ENCODE peak calls at places on chromosomes 7 and 10, in seven cellular contexts. One of them, this sample, is unnamed.
A peak's percentile ranks its signal among the peaks of the same experiment; 100 is the strongest.

GRCh38 chr7:120743128-120743527 is 114.8 kb downstream of the TSPAN12 start:
- DNase-seq in Calu3: peak; percentile 15
- DNase-seq in foreskin fibroblast: no peak
- DNase-seq in prostate gland: no peak
- DNase-seq in lung: no peak
- DNase-seq in AG09319: no peak
- DNase-seq in CD4-positive, alpha-beta T cell: no peak
- DNase-seq in this sample: no peak

GRCh38 chr7:103142494-103142893 is 6.4 kb downstream of the NAPEPLD start:
- DNase-seq in prostate gland: no peak
- DNase-seq in AG09319: no peak
- DNase-seq in foreskin fibroblast: no peak
- DNase-seq in lung: no peak
- DNase-seq in CD4-positive, alpha-beta T cell: no peak
- DNase-seq in Calu3: no peak
- DNase-seq in this sample: no peak

GRCh38 chr7:115128163-115128562 is 206.3 kb downstream of the MDFIC start:
- DNase-seq in CD4-positive, alpha-beta T cell: no peak
- DNase-seq in Calu3: no peak
- DNase-seq in lung: no peak
- DNase-seq in prostate gland: no peak
- DNase-seq in foreskin fibroblast: no peak
- DNase-seq in AG09319: no peak
- DNase-seq in this sample: no peak

GRCh38 chr7:668139-668871 is 58.2 kb upstream of the DNAAF5 start:
- DNase-seq in Calu3: no peak
- DNase-seq in AG09319: peak; percentile 47
- DNase-seq in foreskin fibroblast: peak; percentile 68
- DNase-seq in prostate gland: peak; percentile 81
- DNase-seq in CD4-positive, alpha-beta T cell: no peak
- DNase-seq in lung: no peak
- DNase-seq in this sample: no peak

GRCh38 chr7:111238891-111239290 is 148.0 kb downstream of the LRRN3 start:
- DNase-seq in prostate gland: no peak
- DNase-seq in lung: no peak
- DNase-seq in Calu3: no peak
- DNase-seq in AG09319: no peak
- DNase-seq in CD4-positive, alpha-beta T cell: no peak
- DNase-seq in foreskin fibroblast: no peak
- DNase-seq in this sample: no peak

GRCh38 chr10:90148121-90148855 is 446.9 kb downstream of the KIF20B start:
- DNase-seq in foreskin fibroblast: peak; percentile 14
- DNase-seq in AG09319: no peak
- DNase-seq in prostate gland: no peak
- DNase-seq in Calu3: peak; percentile 14
- DNase-seq in lung: no peak
- DNase-seq in CD4-positive, alpha-beta T cell: no peak
- DNase-seq in this sample: no peak

GRCh38 chr10:45224219-45224841 is 91.1 kb downstream of the OR13A1 start:
- DNase-seq in AG09319: no peak
- DNase-seq in Calu3: no peak
- DNase-seq in lung: no peak
- DNase-seq in CD4-positive, alpha-beta T cell: no peak
- DNase-seq in foreskin fibroblast: no peak
- DNase-seq in prostate gland: no peak
- DNase-seq in this sample: peak; percentile 40

GRCh38 chr7:127365164-127365956 is 27.1 kb downstream of the ZNF800 start:
- DNase-seq in CD4-positive, alpha-beta T cell: no peak
- DNase-seq in prostate gland: no peak
- DNase-seq in foreskin fibroblast: no peak
- DNase-seq in Calu3: no peak
- DNase-seq in AG09319: no peak
- DNase-seq in lung: no peak
- DNase-seq in this sample: no peak

GRCh38 chr7:140479062-140479738 is at the start of gene MKRN1:
- DNase-seq in prostate gland: peak; percentile 96
- DNase-seq in lung: peak; percentile 96
- DNase-seq in Calu3: peak; percentile 97
- DNase-seq in foreskin fibroblast: peak; percentile 90
- DNase-seq in CD4-positive, alpha-beta T cell: peak; percentile 86
- DNase-seq in AG09319: peak; percentile 75
- DNase-seq in this sample: peak; percentile 97

GRCh38 chr10:45000138-45000763 is 472 bp upstream of the ZNF22 start:
- DNase-seq in prostate gland: no peak
- DNase-seq in CD4-positive, alpha-beta T cell: no peak
- DNase-seq in Calu3: no peak
- DNase-seq in foreskin fibroblast: peak; percentile 36
- DNase-seq in AG09319: peak; percentile 60
- DNase-seq in lung: peak; percentile 54
- DNase-seq in this sample: peak; percentile 55

GRCh38 chr7:100109521-100110163 is 8.2 kb downstream of the AP4M1 start:
- DNase-seq in AG09319: no peak
- DNase-seq in prostate gland: no peak
- DNase-seq in Calu3: no peak
- DNase-seq in foreskin fibroblast: no peak
- DNase-seq in lung: no peak
- DNase-seq in CD4-positive, alpha-beta T cell: no peak
- DNase-seq in this sample: no peak

GRCh38 chr7:17456541-17456940 is 158.1 kb downstream of the AHR start:
- DNase-seq in AG09319: no peak
- DNase-seq in Calu3: no peak
- DNase-seq in foreskin fibroblast: peak; percentile 32
- DNase-seq in CD4-positive, alpha-beta T cell: no peak
- DNase-seq in lung: no peak
- DNase-seq in prostate gland: no peak
- DNase-seq in this sample: no peak

GRCh38 chr10:17348111-17349008 is 106.0 kb downstream of the ST8SIA6 start:
- DNase-seq in prostate gland: peak; percentile 12
- DNase-seq in lung: peak; percentile 44
- DNase-seq in Calu3: peak; percentile 36
- DNase-seq in AG09319: peak; percentile 78
- DNase-seq in CD4-positive, alpha-beta T cell: no peak
- DNase-seq in foreskin fibroblast: peak; percentile 73
- DNase-seq in this sample: no peak

GRCh38 chr7:157708896-157709295 is 372.1 kb downstream of the DNAJB6 start:
- DNase-seq in prostate gland: no peak
- DNase-seq in CD4-positive, alpha-beta T cell: no peak
- DNase-seq in Calu3: no peak
- DNase-seq in foreskin fibroblast: no peak
- DNase-seq in lung: no peak
- DNase-seq in AG09319: no peak
- DNase-seq in this sample: no peak

GRCh38 chr10:1020966-1021365 is 4.7 kb downstream of the IDI2 start:
- DNase-seq in lung: no peak
- DNase-seq in AG09319: no peak
- DNase-seq in Calu3: no peak
- DNase-seq in CD4-positive, alpha-beta T cell: no peak
- DNase-seq in prostate gland: no peak
- DNase-seq in foreskin fibroblast: no peak
- DNase-seq in this sample: no peak

GRCh38 chr7:101172005-101172853 is 6.9 kb upstream of the VGF start:
- DNase-seq in Calu3: no peak
- DNase-seq in lung: no peak
- DNase-seq in AG09319: no peak
- DNase-seq in prostate gland: no peak
- DNase-seq in CD4-positive, alpha-beta T cell: no peak
- DNase-seq in foreskin fibroblast: no peak
- DNase-seq in this sample: no peak

GRCh38 chr7:137930616-137931015 is 71.3 kb downstream of the CREB3L2 start:
- DNase-seq in lung: no peak
- DNase-seq in foreskin fibroblast: peak; percentile 87
- DNase-seq in Calu3: no peak
- DNase-seq in CD4-positive, alpha-beta T cell: no peak
- DNase-seq in prostate gland: no peak
- DNase-seq in AG09319: no peak
- DNase-seq in this sample: no peak

DNA sequence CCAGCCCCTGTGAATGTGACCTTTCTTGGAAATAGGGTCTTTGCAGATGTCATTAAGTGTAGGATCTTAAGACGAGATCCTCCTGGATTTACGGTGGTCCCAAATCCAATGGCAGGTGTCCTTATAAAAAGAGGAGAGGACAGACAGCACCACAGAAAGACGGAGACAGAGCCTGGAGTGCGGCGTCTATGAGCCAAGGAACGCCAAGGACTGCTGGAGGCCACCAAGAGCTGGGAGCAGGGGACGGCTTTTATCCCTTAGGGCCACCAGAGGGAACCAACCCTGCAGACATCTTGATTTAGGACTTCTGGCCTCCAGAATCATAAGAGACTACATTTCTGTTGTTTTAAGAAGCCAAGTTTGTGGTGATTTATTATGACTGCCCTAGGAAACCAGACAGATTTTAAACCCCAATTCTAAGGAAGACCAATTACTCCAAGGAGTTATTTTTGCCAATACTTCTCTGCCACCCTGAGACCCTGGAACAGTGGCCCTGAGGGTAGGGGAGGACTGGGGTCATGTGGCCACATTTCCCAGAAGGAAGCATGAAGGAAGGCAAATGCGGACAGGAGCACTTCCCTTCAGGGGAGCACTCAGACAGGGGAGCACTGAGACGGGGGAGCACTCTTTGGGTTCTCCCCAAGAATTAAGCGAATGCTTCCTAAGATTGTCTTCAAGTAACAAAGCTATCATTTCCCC is 67.6 kb downstream of the CHST15 start:
- DNase-seq in lung: no peak
- DNase-seq in prostate gland: no peak
- DNase-seq in CD4-positive, alpha-beta T cell: no peak
- DNase-seq in Calu3: no peak
- DNase-seq in foreskin fibroblast: peak; percentile 29
- DNase-seq in AG09319: no peak
- DNase-seq in this sample: no peak
- TF ChIP-seq CTCF in lung: no peak
- TF ChIP-seq CTCF in prostate gland: no peak
- TF ChIP-seq CTCF in CD4-positive, alpha-beta T cell: no peak
- TF ChIP-seq CTCF in Calu3: no peak
- TF ChIP-seq CTCF in foreskin fibroblast: peak; percentile 17
- TF ChIP-seq CTCF in AG09319: peak; percentile 42
- TF ChIP-seq CTCF in this sample: no peak

GRCh38 chr7:123289200-123289599 is 89.4 kb upstream of the SLC13A1 start:
- DNase-seq in foreskin fibroblast: no peak
- DNase-seq in CD4-positive, alpha-beta T cell: no peak
- DNase-seq in prostate gland: no peak
- DNase-seq in lung: no peak
- DNase-seq in Calu3: no peak
- DNase-seq in AG09319: no peak
- DNase-seq in this sample: no peak

GRCh38 chr7:123283373-123283772 is 83.6 kb upstream of the SLC13A1 start:
- DNase-seq in lung: no peak
- DNase-seq in foreskin fibroblast: no peak
- DNase-seq in CD4-positive, alpha-beta T cell: no peak
- DNase-seq in Calu3: no peak
- DNase-seq in prostate gland: no peak
- DNase-seq in AG09319: no peak
- DNase-seq in this sample: no peak

GRCh38 chr7:123282181-123282580 is 82.4 kb upstream of the SLC13A1 start:
- DNase-seq in lung: no peak
- DNase-seq in Calu3: no peak
- DNase-seq in foreskin fibroblast: no peak
- DNase-seq in CD4-positive, alpha-beta T cell: no peak
- DNase-seq in prostate gland: no peak
- DNase-seq in AG09319: no peak
- DNase-seq in this sample: no peak

GRCh38 chr7:123285076-123285700 is 85.4 kb upstream of the SLC13A1 start:
- DNase-seq in Calu3: no peak
- DNase-seq in prostate gland: no peak
- DNase-seq in lung: no peak
- DNase-seq in AG09319: no peak
- DNase-seq in foreskin fibroblast: no peak
- DNase-seq in CD4-positive, alpha-beta T cell: no peak
- DNase-seq in this sample: no peak
- TF ChIP-seq CTCF in Calu3: no peak
- TF ChIP-seq CTCF in prostate gland: no peak
- TF ChIP-seq CTCF in lung: no peak
- TF ChIP-seq CTCF in AG09319: no peak
- TF ChIP-seq CTCF in foreskin fibroblast: no peak
- TF ChIP-seq CTCF in CD4-positive, alpha-beta T cell: no peak
- TF ChIP-seq CTCF in this sample: no peak

GRCh38 chr7:70190266-70190665 is 592.0 kb downstream of the AUTS2 start:
- DNase-seq in prostate gland: no peak
- DNase-seq in Calu3: no peak
- DNase-seq in foreskin fibroblast: no peak
- DNase-seq in AG09319: no peak
- DNase-seq in lung: no peak
- DNase-seq in CD4-positive, alpha-beta T cell: no peak
- DNase-seq in this sample: no peak

GRCh38 chr7:70189261-70189660 is 591.0 kb downstream of the AUTS2 start:
- DNase-seq in lung: no peak
- DNase-seq in foreskin fibroblast: no peak
- DNase-seq in prostate gland: no peak
- DNase-seq in AG09319: no peak
- DNase-seq in Calu3: no peak
- DNase-seq in CD4-positive, alpha-beta T cell: no peak
- DNase-seq in this sample: no peak

GRCh38 chr7:70189776-70190175 is 591.5 kb downstream of the AUTS2 start:
- DNase-seq in lung: no peak
- DNase-seq in CD4-positive, alpha-beta T cell: no peak
- DNase-seq in foreskin fibroblast: no peak
- DNase-seq in Calu3: no peak
- DNase-seq in prostate gland: no peak
- DNase-seq in AG09319: no peak
- DNase-seq in this sample: no peak

DNA sequence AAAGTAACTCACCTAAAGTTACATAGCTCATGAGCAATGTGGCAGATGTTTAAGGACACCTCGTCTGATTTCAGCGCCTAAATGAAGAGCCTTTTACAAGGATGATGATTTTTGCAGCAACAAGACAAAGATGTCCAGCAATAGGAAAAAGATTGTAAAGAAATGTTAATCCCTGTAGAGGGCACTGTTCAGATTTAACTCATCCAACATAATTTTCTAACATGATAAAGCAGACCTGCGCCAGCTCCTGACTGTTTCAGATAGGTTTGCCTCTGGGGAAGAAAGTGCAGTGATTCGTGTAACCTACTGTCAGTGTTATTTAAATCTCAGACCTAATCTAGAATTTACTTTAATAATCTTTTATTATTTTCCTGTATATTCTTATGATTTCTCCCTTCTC is 595.2 kb downstream of the AUTS2 start:
- DNase-seq in foreskin fibroblast: no peak
- DNase-seq in Calu3: no peak
- DNase-seq in AG09319: no peak
- DNase-seq in lung: no peak
- DNase-seq in CD4-positive, alpha-beta T cell: no peak
- DNase-seq in prostate gland: no peak
- DNase-seq in this sample: no peak
- TF ChIP-seq CTCF in foreskin fibroblast: no peak
- TF ChIP-seq CTCF in Calu3: no peak
- TF ChIP-seq CTCF in AG09319: no peak
- TF ChIP-seq CTCF in lung: no peak
- TF ChIP-seq CTCF in CD4-positive, alpha-beta T cell: no peak
- TF ChIP-seq CTCF in prostate gland: peak; percentile 29
- TF ChIP-seq CTCF in this sample: peak; percentile 24

DNA sequence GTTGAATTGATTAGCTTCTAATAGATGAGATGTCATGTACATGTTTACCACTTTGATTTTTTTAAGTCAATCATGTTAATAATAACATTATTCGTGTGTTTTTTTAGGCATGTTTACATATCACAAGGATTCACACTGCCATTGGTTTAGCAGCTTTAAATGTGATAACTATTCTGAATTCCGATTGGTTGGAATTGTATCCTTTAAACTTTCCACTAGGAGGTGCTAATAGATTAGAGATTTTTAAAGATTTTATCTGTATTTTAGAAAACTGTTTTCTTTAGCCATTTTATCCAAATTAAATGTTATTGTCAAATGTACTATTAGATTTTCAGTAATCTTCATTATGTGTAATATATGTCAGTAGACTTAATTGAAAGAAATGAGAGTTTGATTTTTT is 83.2 kb downstream of the HECTD2 start:
- DNase-seq in CD4-positive, alpha-beta T cell: no peak
- DNase-seq in lung: no peak
- DNase-seq in AG09319: peak; percentile 20
- DNase-seq in prostate gland: no peak
- DNase-seq in Calu3: no peak
- DNase-seq in foreskin fibroblast: peak; percentile 18
- DNase-seq in this sample: no peak
- TF ChIP-seq CTCF in CD4-positive, alpha-beta T cell: no peak
- TF ChIP-seq CTCF in lung: no peak
- TF ChIP-seq CTCF in AG09319: peak; percentile 39
- TF ChIP-seq CTCF in prostate gland: peak; percentile 27
- TF ChIP-seq CTCF in Calu3: no peak
- TF ChIP-seq CTCF in foreskin fibroblast: peak; percentile 23
- TF ChIP-seq CTCF in this sample: peak; percentile 33

This sample was measured in colonic mucosa.